ENCODE peak calls at places on chromosome 13, in six cellular contexts. F is astrocyte of the spinal cord, W is lower leg skin, Z is mucosa of descending colon, R is GM23338, H is neural progenitor cell. V is an unnamed sample.

GRCh38 chr13:49649244-49649962 is 21.1 kb downstream of the ARL11 start:
- DNase-seq in H (peak), W (no peak), Z (no peak), F (peak), R (peak), V (no peak)

GRCh38 chr13:62482351-62482750 is 1066.7 kb upstream of the PCDH20 start:
- DNase-seq in Z (no peak), H (no peak), W (no peak), F (peak), R (no peak), V (no peak)

GRCh38 chr13:25295228-25295627 is 6.2 kb upstream of the NUP58 start:
- DNase-seq in W (no peak), R (no peak), F (no peak), Z (no peak), H (no peak), V (no peak)

GRCh38 chr13:49374585-49375290 is 69.1 kb downstream of the CAB39L start:
- DNase-seq in Z (no peak), H (no peak), F (peak), R (no peak), W (no peak), V (no peak)

GRCh38 chr13:100493418-100493817 is 95.2 kb downstream of the GGACT start:
- DNase-seq in R (no peak), H (no peak), W (no peak), F (no peak), Z (no peak), V (no peak)

GRCh38 chr13:42895781-42896180 is 96.3 kb downstream of the EPSTI1 start:
- DNase-seq in R (no peak), W (no peak), F (no peak), Z (no peak), H (no peak), V (no peak)

GRCh38 chr13:72535076-72535475 is 192.4 kb downstream of the MZT1 start:
- DNase-seq in F (no peak), W (no peak), R (no peak), Z (no peak), H (peak), V (no peak)

GRCh38 chr13:31236211-31236786 is 36.5 kb downstream of the B3GLCT start:
- DNase-seq in R (peak), Z (peak), F (peak), H (peak), W (no peak), V (no peak)

GRCh38 chr13:26480246-26480855 is 77.1 kb upstream of the WASF3 start:
- DNase-seq in R (no peak), H (no peak), F (no peak), Z (peak), W (peak), V (no peak)

GRCh38 chr13:112179421-112179820 is 112.5 kb downstream of the SOX1 start:
- DNase-seq in Z (no peak), F (no peak), H (no peak), R (no peak), W (peak), V (no peak)

GRCh38 chr13:79393564-79394249 is 12.3 kb downstream of the RBM26 start:
- DNase-seq in F (no peak), Z (peak), H (no peak), R (no peak), W (no peak), V (no peak)

GRCh38 chr13:99357149-99357596 is 50.0 kb upstream of the GPR183 start:
- DNase-seq in H (no peak), W (no peak), F (peak), R (no peak), Z (no peak), V (no peak)

GRCh38 chr13:113001251-113002140 is 32.5 kb downstream of the MCF2L start:
- DNase-seq in H (peak), Z (peak), W (no peak), R (peak), F (peak), V (no peak)

GRCh38 chr13:105410602-105411001 is 1124.9 kb downstream of the EFNB2 start:
- DNase-seq in H (peak), W (peak), R (peak), F (no peak), Z (peak), V (peak)

GRCh38 chr13:20669162-20669561 is 34.3 kb upstream of the IL17D start:
- DNase-seq in R (no peak), W (no peak), H (no peak), Z (no peak), F (no peak), V (no peak)

GRCh38 chr13:77583551-77583950 is 48.0 kb downstream of the SCEL start:
- DNase-seq in Z (no peak), F (no peak), H (no peak), W (no peak), R (no peak), V (no peak)

GRCh38 chr13:31207630-31208549 is 8.1 kb downstream of the B3GLCT start:
- DNase-seq in F (peak), R (no peak), W (no peak), Z (no peak), H (peak), V (no peak)

GRCh38 chr13:113297370-113297871 is 382 bp downstream of the LAMP1 start:
- DNase-seq in H (no peak), W (peak), F (peak), Z (peak), R (peak), V (peak)

GRCh38 chr13:29702912-29703351 is 107.4 kb upstream of the SLC7A1 start:
- DNase-seq in R (peak), H (no peak), Z (peak), W (peak), F (peak), V (no peak)

GRCh38 chr13:40207110-40207478 is 459.3 kb downstream of the FOXO1 start:
- DNase-seq in Z (no peak), W (no peak), F (no peak), R (no peak), H (no peak), V (no peak)

GRCh38 chr13:39527961-39528720 is 74.9 kb downstream of the LHFPL6 start:
- DNase-seq in F (peak), W (no peak), H (no peak), R (no peak), Z (no peak), V (no peak)

GRCh38 chr13:53138369-53139036 is 109.9 kb downstream of the OLFM4 start:
- DNase-seq in F (no peak), W (peak), H (no peak), Z (no peak), R (no peak), V (no peak)

GRCh38 chr13:61414686-61415664 is 674 bp downstream of the PCDH20 start:
- DNase-seq in R (peak), F (peak), Z (peak), H (peak), W (peak), V (peak)

GRCh38 chr13:69423844-69424243 is 683.8 kb upstream of the ATXN8OS start:
- DNase-seq in W (no peak), F (no peak), H (peak), R (no peak), Z (no peak), V (no peak)

GRCh38 chr13:97948041-97948440 is 5.4 kb upstream of the IPO5 start:
- DNase-seq in H (no peak), Z (no peak), W (peak), F (no peak), R (no peak), V (no peak)

GRCh38 chr13:71210861-71211260 is 656.1 kb downstream of the DACH1 start:
- DNase-seq in F (peak), Z (no peak), H (no peak), W (no peak), R (no peak), V (no peak)

GRCh38 chr13:99119686-99120085 is 81.0 kb upstream of the UBAC2 start:
- DNase-seq in H (no peak), F (no peak), Z (no peak), R (no peak), W (no peak), V (no peak)

GRCh38 chr13:31930490-31930889 is 101.1 kb upstream of the FRY start:
- DNase-seq in H (no peak), R (no peak), W (no peak), Z (no peak), F (no peak), V (no peak)

GRCh38 chr13:99009987-99010551 is 32.2 kb upstream of the DOCK9 start:
- DNase-seq in Z (no peak), H (no peak), W (no peak), F (no peak), R (no peak), V (no peak)

GRCh38 chr13:106038752-106039151 is 496.7 kb downstream of the EFNB2 start:
- DNase-seq in F (peak), Z (no peak), W (no peak), R (no peak), H (no peak), V (no peak)

GRCh38 chr13:66344770-66345367 is 885.3 kb downstream of the PCDH9 start:
- DNase-seq in W (no peak), H (peak), R (no peak), Z (no peak), F (no peak), V (no peak)

GRCh38 chr13:91468301-91468700 is 69.9 kb downstream of the GPC5 start:
- DNase-seq in R (no peak), H (no peak), W (no peak), Z (no peak), F (no peak), V (no peak)

GRCh38 chr13:87554045-87554444 is 117.1 kb upstream of the SLITRK5 start:
- DNase-seq in F (no peak), W (no peak), Z (no peak), R (no peak), H (no peak), V (no peak)

GRCh38 chr13:44355643-44356042 is 18.0 kb upstream of the SERP2 start:
- DNase-seq in H (no peak), F (no peak), W (no peak), Z (no peak), R (no peak), V (no peak)

GRCh38 chr13:21767032-21767431 is 96.2 kb downstream of the FGF9 start:
- DNase-seq in H (no peak), W (no peak), Z (no peak), R (no peak), F (no peak), V (no peak)
- TF ChIP-seq CTCF in H (no peak), W (no peak), Z (no peak), R (peak), F (no peak), V (no peak)

GRCh38 chr13:75485286-75486062 is 3.5 kb upstream of the TBC1D4 start:
- DNase-seq in H (no peak), F (peak), Z (no peak), R (peak), W (no peak), V (no peak)

GRCh38 chr13:75480691-75481175 is 1.2 kb downstream of the TBC1D4 start:
- DNase-seq in H (peak), F (peak), Z (peak), W (peak), R (peak), V (peak)

GRCh38 chr13:75482070-75482819 is at the start of gene TBC1D4:
- DNase-seq in H (peak), W (peak), Z (peak), F (peak), R (peak), V (peak)

GRCh38 chr13:75481176-75482069 is 546 bp downstream of the TBC1D4 start:
- DNase-seq in Z (peak), R (peak), W (peak), H (peak), F (peak), V (peak)

GRCh38 chr13:75482820-75483079 is 781 bp upstream of the TBC1D4 start:
- DNase-seq in H (no peak), R (no peak), Z (no peak), W (no peak), F (no peak), V (no peak)
- TF ChIP-seq CTCF in H (no peak), R (no peak), Z (no peak), W (no peak), F (no peak), V (no peak)

GRCh38 chr13:111156421-111156820 is 41.3 kb downstream of the ARHGEF7 start:
- DNase-seq in W (no peak), Z (no peak), R (no peak), H (no peak), F (no peak), V (no peak)

GRCh38 chr13:111152836-111153235 is 37.7 kb downstream of the ARHGEF7 start:
- DNase-seq in Z (peak), H (peak), R (peak), W (no peak), F (no peak), V (no peak)

GRCh38 chr13:111153279-111153976 is 38.3 kb downstream of the ARHGEF7 start:
- DNase-seq in Z (peak), W (peak), H (peak), F (peak), R (peak), V (peak)

GRCh38 chr13:111158136-111158805 is 43.2 kb downstream of the ARHGEF7 start:
- DNase-seq in Z (no peak), F (peak), H (no peak), R (no peak), W (no peak), V (no peak)

DNA sequence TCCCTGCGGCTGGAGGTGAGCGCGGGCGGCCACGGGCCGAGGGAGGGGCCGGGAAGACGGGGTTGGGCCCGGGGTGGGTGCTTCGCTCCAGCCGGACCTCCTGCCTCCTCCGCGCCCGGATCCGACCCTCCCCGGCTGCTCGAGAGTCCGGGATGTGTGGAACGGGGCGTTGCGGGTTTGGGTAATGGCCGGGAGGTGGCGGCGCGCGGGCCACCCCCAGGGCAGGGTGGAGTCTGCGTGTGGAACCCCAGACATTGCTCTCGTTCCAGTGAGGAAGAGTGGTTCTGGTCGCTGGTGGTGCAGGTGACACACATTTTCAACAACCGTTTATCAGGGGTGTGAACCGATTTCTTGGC is 38.8 kb downstream of the ARHGEF7 start:
- DNase-seq in Z (peak), F (no peak), H (no peak), W (peak), R (peak), V (no peak)
- TF ChIP-seq CTCF in Z (no peak), F (no peak), H (peak), W (no peak), R (peak), V (no peak)

DNA sequence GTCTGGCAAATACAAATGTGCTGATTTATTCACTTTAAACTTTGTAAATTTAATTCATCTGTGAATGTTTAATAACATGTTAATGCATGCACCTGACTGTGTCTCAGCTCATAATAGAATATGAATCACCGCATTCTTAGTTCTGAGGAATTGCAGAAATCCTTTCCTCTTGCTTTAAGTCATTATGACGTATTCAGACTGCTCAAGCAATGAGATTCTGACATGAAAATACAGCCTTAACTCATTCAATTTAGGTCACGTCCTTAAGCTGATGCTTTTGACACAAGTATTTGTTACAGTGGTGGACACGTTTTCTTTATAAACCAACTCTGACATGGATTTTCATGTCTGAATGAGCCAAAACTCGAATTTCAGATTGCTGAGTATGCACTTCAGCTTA is 541.0 kb upstream of the KLF12 start:
- DNase-seq in F (peak), R (no peak), W (no peak), Z (no peak), H (no peak), V (no peak)
- TF ChIP-seq CTCF in F (no peak), R (no peak), W (no peak), Z (no peak), H (no peak), V (no peak)

GRCh38 chr13:95536629-95537241 is 15.8 kb upstream of the CLDN10 start:
- DNase-seq in H (no peak), W (no peak), Z (no peak), R (peak), F (peak), V (no peak)
- TF ChIP-seq CTCF in H (peak), W (no peak), Z (no peak), R (no peak), F (peak), V (peak)

DNA sequence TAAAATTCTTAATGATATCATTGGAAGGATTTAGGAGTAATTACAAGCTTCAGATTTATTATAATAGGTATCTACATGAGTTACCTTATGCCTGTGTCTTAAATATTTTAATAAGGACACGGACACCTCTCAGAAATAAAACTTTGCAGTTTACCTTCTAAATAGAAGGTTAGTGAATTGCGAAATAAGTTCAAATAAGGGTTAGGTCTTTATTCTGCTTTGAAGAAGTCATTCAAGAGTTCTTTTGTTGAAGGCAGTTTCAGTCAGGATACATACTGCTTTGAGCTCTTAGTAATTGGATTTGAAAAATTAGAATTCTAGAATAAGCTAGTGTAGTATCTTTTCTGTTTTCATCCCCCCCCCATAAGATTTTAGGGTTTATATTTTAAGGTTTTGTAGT is 53.0 kb downstream of the NAA16 start:
- DNase-seq in R (no peak), Z (no peak), F (no peak), W (no peak), H (no peak), V (no peak)
- TF ChIP-seq CTCF in R (no peak), Z (no peak), F (no peak), W (no peak), H (no peak), V (no peak)

V was measured in endothelial cell.